ENCODE peak calls at places on chromosome 21, in seven cellular contexts. D is suprapubic skin, C is ascending aorta, T is heart left ventricle, H is tibial artery, G is tibial nerve, J is K562. B is an unnamed sample. For H3K4me1, the result is how much of the 10 kb centered on the place peaks cover.

GRCh38 chr21:26783801-26784200 is 61.4 kb downstream of the ADAMTS1 start:
- DNase-seq in D (no peak), C (no peak), T (no peak), H (no peak), G (no peak), J (no peak), B (no peak)

GRCh38 chr21:38139380-38140168 is 117.2 kb upstream of the KCNJ15 start:
- DNase-seq in D (no peak), C (no peak), T (no peak), H (no peak), G (no peak), J (no peak), B (no peak)

GRCh38 chr21:46468110-46468774 is 9.6 kb downstream of the DIP2A start:
- DNase-seq in D (no peak), C (no peak), T (no peak), H (no peak), G (no peak), J (no peak), B (no peak)

GRCh38 chr21:27154451-27155129 is 187.7 kb upstream of the ADAMTS5 start:
- DNase-seq in D (no peak), C (no peak), T (no peak), H (no peak), G (no peak), J (no peak), B (peak)

GRCh38 chr21:33300701-33301631 is 23.8 kb upstream of the IFNAR1 start:
- DNase-seq in D (no peak), C (peak), T (peak), H (no peak), G (no peak), J (peak), B (no peak)

GRCh38 chr21:14554948-14555347 is 8.8 kb upstream of the SAMSN1 start:
- DNase-seq in D (no peak), C (no peak), T (no peak), H (no peak), G (no peak), J (no peak), B (no peak)

GRCh38 chr21:39518845-39519205 is 67.1 kb downstream of the SH3BGR start:
- DNase-seq in D (no peak), C (no peak), T (no peak), H (no peak), G (no peak), J (no peak), B (no peak)

GRCh38 chr21:34620084-34620665 is 5.3 kb upstream of the RCAN1 start:
- DNase-seq in D (peak), C (no peak), T (peak), H (no peak), G (no peak), J (peak), B (no peak)

GRCh38 chr21:39802226-39802625 is 57.2 kb downstream of the IGSF5 start:
- DNase-seq in D (no peak), C (no peak), T (no peak), H (no peak), G (no peak), J (no peak), B (no peak)

GRCh38 chr21:31530918-31531705 is 128.4 kb upstream of the SOD1 start:
- DNase-seq in D (no peak), C (no peak), T (no peak), H (no peak), G (no peak), J (no peak), B (no peak)

GRCh38 chr21:34704119-34704518 is 35.3 kb downstream of the CLIC6 start:
- DNase-seq in D (no peak), C (peak), T (no peak), H (no peak), G (no peak), J (no peak), B (no peak)

GRCh38 chr21:46459356-46460112 is 843 bp downstream of the DIP2A start:
- DNase-seq in D (no peak), C (peak), T (peak), H (peak), G (peak), J (peak), B (peak)

GRCh38 chr21:29271927-29272333 is 26.8 kb upstream of the BACH1 start:
- DNase-seq in D (no peak), C (no peak), T (no peak), H (no peak), G (no peak), J (no peak), B (no peak)

GRCh38 chr21:33266784-33267135 is 593 bp downstream of the IL10RB start:
- DNase-seq in D (no peak), C (no peak), T (no peak), H (peak), G (no peak), J (no peak), B (no peak)

GRCh38 chr21:28489197-28489596 is 503.5 kb downstream of the LTN1 start:
- DNase-seq in D (no peak), C (no peak), T (no peak), H (no peak), G (no peak), J (no peak), B (no peak)

GRCh38 chr21:20997633-20998455 is at the start of gene NCAM2:
- DNase-seq in D (no peak), C (peak), T (peak), H (peak), G (peak), J (peak), B (peak)

GRCh38 chr21:38803075-38803474 is 2.7 kb upstream of the ETS2 start:
- DNase-seq in D (no peak), C (no peak), T (no peak), H (no peak), G (no peak), J (no peak), B (no peak)

GRCh38 chr21:26097475-26097874 is 73.1 kb downstream of the APP start:
- DNase-seq in D (no peak), C (no peak), T (no peak), H (no peak), G (no peak), J (no peak), B (no peak)

GRCh38 chr21:25801217-25802015 is 66.6 kb downstream of the GABPA start:
- DNase-seq in D (peak), C (peak), T (peak), H (peak), G (peak), J (peak), B (peak)

GRCh38 chr21:34054259-34054658 is 19.1 kb upstream of the MRPS6 start:
- DNase-seq in D (no peak), C (no peak), T (no peak), H (no peak), G (no peak), J (no peak), B (no peak)

GRCh38 chr21:26148071-26148470 is 22.5 kb downstream of the APP start:
- DNase-seq in D (no peak), C (no peak), T (no peak), H (no peak), G (no peak), J (no peak), B (no peak)

GRCh38 chr21:32994305-32994704 is 31.4 kb upstream of the OLIG2 start:
- DNase-seq in D (no peak), C (no peak), T (no peak), H (no peak), G (no peak), J (peak), B (no peak)

GRCh38 chr21:33067457-33067856 is 2.5 kb upstream of the OLIG1 start:
- DNase-seq in D (no peak), C (no peak), T (no peak), H (no peak), G (no peak), J (no peak), B (no peak)

GRCh38 chr21:40120944-40121575 is 253.8 kb downstream of the PCP4 start:
- DNase-seq in D (no peak), C (no peak), T (no peak), H (no peak), G (no peak), J (peak), B (no peak)

GRCh38 chr21:41362605-41363369 is 960 bp downstream of the MX2 start:
- DNase-seq in D (no peak), C (peak), T (no peak), H (no peak), G (no peak), J (no peak), B (no peak)

GRCh38 chr21:41359289-41359688 is 2.5 kb upstream of the MX2 start:
- DNase-seq in D (no peak), C (peak), T (no peak), H (no peak), G (no peak), J (no peak), B (peak)

GRCh38 chr21:41360072-41360821 is 1.6 kb upstream of the MX2 start:
- DNase-seq in D (no peak), C (peak), T (no peak), H (peak), G (peak), J (peak), B (peak)

GRCh38 chr21:41361786-41362604 is at the start of gene MX2:
- DNase-seq in D (peak), C (peak), T (peak), H (peak), G (peak), J (no peak), B (peak)

DNA sequence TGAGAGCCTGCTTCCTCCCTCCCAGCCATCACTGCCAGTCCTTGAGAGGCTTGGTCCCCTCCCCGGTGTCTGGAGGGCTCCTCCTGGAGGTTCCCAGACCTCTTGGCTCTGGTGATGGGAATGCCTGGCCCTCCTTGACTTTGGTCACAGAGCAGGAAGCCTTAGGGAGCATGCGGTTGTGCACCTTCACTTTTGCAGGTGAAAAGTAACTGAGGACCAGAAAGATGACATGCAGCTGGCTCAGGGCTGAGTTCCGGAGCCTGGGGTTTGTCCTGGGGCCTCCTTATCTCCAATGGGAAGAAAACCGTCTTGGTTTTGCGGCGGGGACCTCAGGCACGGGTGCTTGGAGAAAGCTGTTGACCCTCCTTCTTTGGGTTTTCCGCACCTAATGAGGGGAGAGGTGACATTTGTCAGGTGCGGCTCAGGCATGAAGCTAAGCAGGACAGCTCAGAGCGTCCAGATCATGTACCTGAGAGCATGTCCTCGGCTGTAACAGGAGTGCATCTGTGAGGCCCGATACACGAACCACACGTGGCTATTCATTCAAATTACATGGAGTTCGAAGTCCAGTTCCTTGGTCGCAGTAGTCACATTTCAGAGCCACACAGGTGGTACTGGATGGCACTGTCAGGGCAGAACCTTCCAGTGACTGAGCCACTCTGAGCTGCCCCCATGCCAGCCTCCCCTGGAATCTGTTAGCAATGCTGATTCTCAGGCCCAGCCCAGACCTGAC is 608 bp upstream of the MX2 start:
- DNase-seq in D (no peak), C (peak), T (no peak), H (no peak), G (no peak), J (no peak), B (peak)
- H3K4me3 ChIP-seq in D (peak), C (peak), T (peak), H (peak), G (peak), J (no peak), B (peak)

GRCh38 chr21:19507682-19508260 is 1104.2 kb upstream of the TMPRSS15 start:
- DNase-seq in D (no peak), C (no peak), T (no peak), H (no peak), G (no peak), J (peak), B (no peak)
- TF ChIP-seq CTCF in D (no peak), C (no peak), T (no peak), H (no peak), G (no peak), J (peak), B (no peak)

GRCh38 chr21:42513151-42513984 is at the start of gene SLC37A1:
- DNase-seq in D (peak), C (peak), T (peak), H (peak), G (no peak), J (no peak), B (no peak)

GRCh38 chr21:42514883-42515228 is 1.2 kb downstream of the SLC37A1 start:
- DNase-seq in D (no peak), C (no peak), T (no peak), H (no peak), G (no peak), J (no peak), B (peak)

GRCh38 chr21:42513985-42514882 is 582 bp downstream of the SLC37A1 start:
- DNase-seq in D (peak), C (peak), T (peak), H (peak), G (no peak), J (no peak), B (no peak)

GRCh38 chr21:42518216-42518615 is 4.6 kb downstream of the SLC37A1 start:
- DNase-seq in D (peak), C (peak), T (no peak), H (no peak), G (no peak), J (no peak), B (no peak)

GRCh38 chr21:42515708-42516502 is 2.3 kb downstream of the SLC37A1 start:
- DNase-seq in D (peak), C (peak), T (no peak), H (no peak), G (no peak), J (no peak), B (no peak)
- H3K4me1 ChIP-seq in D (under half), C (under half), T (under half), H (under half), G (under half), J (under half), B (under half)

GRCh38 chr21:45439171-45439872 is 34.4 kb downstream of the COL18A1 start:
- DNase-seq in D (peak), C (peak), T (peak), H (peak), G (peak), J (peak), B (peak)
- H3K4me3 ChIP-seq in D (peak), C (peak), T (peak), H (peak), G (peak), J (no peak), B (peak)

GRCh38 chr21:17580319-17580718 is 32.4 kb downstream of the BTG3 start:
- DNase-seq in D (no peak), C (no peak), T (no peak), H (no peak), G (no peak), J (no peak), B (no peak)

GRCh38 chr21:17590443-17590842 is 22.3 kb downstream of the BTG3 start:
- DNase-seq in D (no peak), C (no peak), T (no peak), H (no peak), G (no peak), J (no peak), B (no peak)

GRCh38 chr21:17583898-17584297 is 28.8 kb downstream of the BTG3 start:
- DNase-seq in D (no peak), C (no peak), T (no peak), H (no peak), G (no peak), J (no peak), B (no peak)

DNA sequence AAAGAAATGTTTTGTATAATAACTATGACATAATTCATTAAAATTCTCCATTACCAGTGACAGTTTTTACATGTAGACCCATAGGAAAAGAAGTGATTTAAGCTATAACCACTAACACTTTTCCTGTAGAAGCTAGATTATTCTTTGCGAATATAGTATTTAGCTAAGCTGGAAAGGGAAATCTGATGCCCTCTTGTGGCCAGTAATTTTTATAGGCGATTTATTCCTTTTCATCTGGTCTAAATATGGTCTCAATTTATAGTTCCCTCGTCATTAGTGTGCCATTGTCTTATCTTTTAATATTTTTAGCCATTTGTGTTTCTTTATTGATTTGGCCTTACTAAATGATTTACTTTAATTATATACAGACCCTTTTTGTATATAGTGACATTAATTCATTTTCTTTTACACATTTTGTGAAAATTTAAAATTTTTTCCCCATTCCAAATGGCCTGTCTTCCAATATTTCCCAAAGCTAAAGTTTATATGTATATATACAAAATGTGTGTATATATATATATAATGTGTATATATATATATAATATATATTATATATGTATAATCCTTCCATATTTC is 26.7 kb downstream of the BTG3 start:
- DNase-seq in D (no peak), C (no peak), T (no peak), H (no peak), G (no peak), J (peak), B (no peak)
- TF ChIP-seq CTCF in D (peak), C (peak), T (peak), H (peak), G (peak), J (peak), B (peak)

DNA sequence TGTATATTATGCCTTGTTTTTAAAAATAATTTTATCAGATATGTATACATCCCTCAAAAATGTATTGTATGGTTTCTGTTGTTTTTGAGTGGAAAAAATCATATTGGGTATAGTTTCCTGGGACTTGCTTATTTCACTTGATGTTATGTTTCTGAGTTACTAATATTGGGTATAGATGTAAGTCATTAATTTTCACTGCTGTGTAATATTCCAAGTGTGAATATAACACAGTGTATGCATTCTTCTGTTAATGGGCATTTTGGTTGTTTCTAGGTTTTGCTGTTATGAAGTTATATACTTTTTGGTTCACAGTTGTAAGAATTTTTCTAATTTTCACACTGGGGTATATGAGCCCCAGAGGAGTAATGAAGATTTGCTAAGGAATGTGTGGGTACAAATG is 3.0 kb downstream of the TTC3 start:
- DNase-seq in D (no peak), C (no peak), T (no peak), H (no peak), G (no peak), J (no peak), B (no peak)
- H3K4me1 ChIP-seq in D (under half), C (under half), T (under half), H (under half), G (under half), J (under half), B (under half)

DNA sequence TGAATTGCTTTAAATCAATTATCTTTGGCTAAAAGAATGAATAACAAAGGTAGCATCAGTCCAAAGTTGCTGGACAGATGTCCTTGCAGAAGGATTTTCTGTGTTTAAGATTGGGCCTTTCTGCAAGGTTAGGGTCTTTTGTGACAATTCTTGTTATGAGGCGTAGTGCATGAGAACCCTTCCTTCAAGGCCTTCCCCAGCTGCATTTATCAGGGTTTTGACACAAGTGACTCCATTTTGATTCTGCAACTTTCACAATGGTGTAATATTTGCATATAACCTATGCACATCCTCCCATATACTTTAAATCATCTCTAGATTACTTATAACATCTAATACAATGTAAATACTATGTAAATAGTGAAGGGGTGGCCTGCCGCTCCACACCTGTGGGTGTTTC is 1.1 kb upstream of the SETD4 start:
- DNase-seq in D (no peak), C (no peak), T (no peak), H (no peak), G (no peak), J (no peak), B (no peak)
- H3K4me3 ChIP-seq in D (no peak), C (no peak), T (no peak), H (no peak), G (no peak), J (no peak), B (no peak)

GRCh38 chr21:36994501-36995189 is 11.9 kb upstream of the RIPPLY3 start:
- DNase-seq in D (no peak), C (no peak), T (no peak), H (no peak), G (no peak), J (no peak), B (no peak)

GRCh38 chr21:37005548-37006242 is 807 bp upstream of the RIPPLY3 start:
- DNase-seq in D (no peak), C (no peak), T (no peak), H (no peak), G (no peak), J (no peak), B (no peak)

GRCh38 chr21:37001446-37001845 is 5.1 kb upstream of the RIPPLY3 start:
- DNase-seq in D (no peak), C (no peak), T (no peak), H (no peak), G (no peak), J (no peak), B (no peak)

GRCh38 chr21:36999131-36999898 is 7.2 kb upstream of the RIPPLY3 start:
- DNase-seq in D (no peak), C (no peak), T (no peak), H (no peak), G (no peak), J (no peak), B (no peak)

GRCh38 chr21:37000381-37000780 is 6.1 kb upstream of the RIPPLY3 start:
- DNase-seq in D (no peak), C (no peak), T (no peak), H (no peak), G (no peak), J (no peak), B (no peak)
- TF ChIP-seq CTCF in D (no peak), C (no peak), T (no peak), H (no peak), G (no peak), J (peak), B (no peak)

DNA sequence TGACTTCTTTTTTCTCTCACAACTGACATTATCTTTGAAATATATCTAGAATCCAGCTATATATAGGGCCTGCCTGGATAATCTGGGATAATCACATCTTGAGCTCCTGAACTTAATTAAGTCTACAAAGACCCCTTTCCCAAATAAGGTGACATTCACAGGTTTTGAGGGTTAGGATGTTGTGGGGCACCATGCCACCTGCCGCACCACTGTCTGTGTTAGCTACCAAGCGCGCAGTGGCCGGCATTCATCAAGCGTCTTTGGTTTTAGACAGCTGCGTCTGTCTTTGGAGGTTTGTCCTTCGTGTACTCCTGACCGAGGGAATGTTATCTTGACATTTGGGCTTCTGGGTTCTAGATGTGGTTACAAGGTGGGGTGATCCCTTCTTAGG is 7.5 kb downstream of the TRAPPC10 start:
- DNase-seq in D (peak), C (no peak), T (no peak), H (no peak), G (no peak), J (no peak), B (no peak)
- H3K4me1 ChIP-seq in D (under half), C (under half), T (under half), H (under half), G (under half), J (half or more), B (under half)